ENCODE peak calls at places on chromosome 14, in six cellular contexts. F, N, I, J, C and V are unnamed samples.

GRCh38 chr14:75450381-75451276 is 22.8 kb downstream of the JDP2 start:
- DNase-seq in F (peak), N (no peak), I (no peak), J (no peak), C (no peak), V (no peak)

GRCh38 chr14:21846227-21846885 is 172.7 kb upstream of the OR4E1 start:
- DNase-seq in F (peak), N (peak), I (no peak), J (no peak), C (peak), V (no peak)

GRCh38 chr14:75096959-75097358 is 27.5 kb downstream of the ZC2HC1C start:
- DNase-seq in F (no peak), N (peak), I (no peak), J (no peak), C (no peak), V (no peak)

GRCh38 chr14:38420045-38420444 is 164.2 kb upstream of the CLEC14A start:
- DNase-seq in F (no peak), N (no peak), I (no peak), J (no peak), C (no peak), V (no peak)

GRCh38 chr14:40909906-40910305 is 696.8 kb upstream of the LRFN5 start:
- DNase-seq in F (no peak), N (peak), I (no peak), J (no peak), C (no peak), V (no peak)

GRCh38 chr14:33062881-33063280 is 124.2 kb downstream of the NPAS3 start:
- DNase-seq in F (no peak), N (peak), I (no peak), J (no peak), C (no peak), V (no peak)

GRCh38 chr14:102201369-102201748 is 61.7 kb downstream of the WDR20 start:
- DNase-seq in F (no peak), N (no peak), I (peak), J (no peak), C (no peak), V (no peak)

GRCh38 chr14:65910108-65910507 is 497.6 kb downstream of the FUT8 start:
- DNase-seq in F (no peak), N (no peak), I (no peak), J (no peak), C (no peak), V (no peak)

GRCh38 chr14:95046711-95047681 is 110.3 kb downstream of the DICER1 start:
- DNase-seq in F (no peak), N (no peak), I (no peak), J (no peak), C (no peak), V (no peak)

GRCh38 chr14:61525293-61526011 is 169.9 kb upstream of the HIF1A start:
- DNase-seq in F (no peak), N (no peak), I (peak), J (no peak), C (no peak), V (no peak)

GRCh38 chr14:77024171-77024627 is 4.3 kb downstream of the IRF2BPL start:
- DNase-seq in F (peak), N (no peak), I (no peak), J (no peak), C (peak), V (no peak)

GRCh38 chr14:89352976-89353817 is 63.8 kb downstream of the FOXN3 start:
- DNase-seq in F (no peak), N (peak), I (no peak), J (no peak), C (no peak), V (no peak)

GRCh38 chr14:36661506-36662257 is at the start of gene PAX9:
- DNase-seq in F (peak), N (peak), I (peak), J (no peak), C (peak), V (no peak)

GRCh38 chr14:36518586-36519430 is 1.2 kb downstream of the NKX2-1 start:
- DNase-seq in F (no peak), N (peak), I (no peak), J (no peak), C (no peak), V (no peak)

GRCh38 chr14:29755311-29756052 is 172.2 kb downstream of the PRKD1 start:
- DNase-seq in F (no peak), N (no peak), I (no peak), J (no peak), C (no peak), V (no peak)

GRCh38 chr14:22106700-22107697 is 433.4 kb upstream of the OR4E1 start:
- DNase-seq in F (no peak), N (no peak), I (no peak), J (no peak), C (no peak), V (no peak)

GRCh38 chr14:69263364-69263763 is 3.4 kb downstream of the GALNT16 start:
- DNase-seq in F (no peak), N (peak), I (no peak), J (no peak), C (no peak), V (no peak)

DNA sequence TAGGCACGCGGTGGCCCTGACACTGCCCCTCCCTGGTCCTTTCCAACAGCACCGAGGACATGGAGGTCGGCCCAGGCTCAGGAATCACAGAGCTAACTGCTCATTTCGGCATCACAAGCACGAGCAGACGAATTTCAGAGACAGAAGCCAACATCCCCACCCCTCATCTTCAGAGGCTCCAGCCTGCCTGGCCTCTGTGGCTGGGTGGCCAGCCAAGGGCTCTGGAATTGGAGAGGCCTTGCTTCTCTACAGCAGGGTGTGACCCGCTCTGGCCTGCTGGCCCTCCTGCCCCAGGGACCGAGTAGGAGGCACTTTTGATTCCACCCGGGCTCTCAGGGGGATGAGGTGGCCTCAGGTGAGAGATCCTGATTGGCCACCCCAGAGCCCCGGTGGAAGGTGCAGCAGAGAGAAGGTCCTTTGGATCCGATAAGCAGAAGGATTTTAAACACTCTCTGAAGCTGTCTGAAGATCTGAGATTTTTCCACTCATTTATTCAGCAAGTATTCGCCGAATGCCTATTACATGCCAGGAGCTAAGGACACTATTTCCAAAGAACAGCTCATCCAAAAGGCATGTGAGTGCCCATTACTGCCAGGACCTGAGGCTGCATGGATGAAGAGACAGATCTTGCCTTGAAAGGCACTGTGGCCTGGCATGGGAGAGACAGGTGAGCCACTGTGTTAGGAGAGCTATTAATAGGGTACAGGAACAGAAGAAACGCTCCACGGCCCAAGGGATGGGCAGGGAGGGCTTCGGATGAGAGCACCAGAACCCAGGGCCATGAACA is 10.3 kb downstream of the BAG5 start:
- DNase-seq in F (no peak), N (no peak), I (no peak), J (no peak), C (no peak), V (no peak)
- TF ChIP-seq POLR2AphosphoS5 in F (no peak), N (no peak), I (no peak), J (no peak), C (no peak), V (no peak)

GRCh38 chr14:51317373-51317772 is 77.3 kb downstream of the TMX1 start:
- DNase-seq in F (no peak), N (no peak), I (no peak), J (no peak), C (no peak), V (no peak)
- TF ChIP-seq TAF1 in F (no peak), N (no peak), I (no peak), J (no peak), C (no peak), V (no peak)

GRCh38 chr14:105204206-105204930 is 23.3 kb upstream of the NUDT14 start:
- DNase-seq in F (no peak), N (no peak), I (no peak), J (no peak), C (no peak), V (no peak)
- TF ChIP-seq POLR2AphosphoS5 in F (no peak), N (no peak), I (no peak), J (peak), C (no peak), V (no peak)

GRCh38 chr14:24092110-24092959 is 1.8 kb upstream of the PCK2 start:
- DNase-seq in F (no peak), N (no peak), I (no peak), J (no peak), C (no peak), V (no peak)
- TF ChIP-seq TAF1 in F (no peak), N (no peak), I (no peak), J (no peak), C (no peak), V (no peak)

DNA sequence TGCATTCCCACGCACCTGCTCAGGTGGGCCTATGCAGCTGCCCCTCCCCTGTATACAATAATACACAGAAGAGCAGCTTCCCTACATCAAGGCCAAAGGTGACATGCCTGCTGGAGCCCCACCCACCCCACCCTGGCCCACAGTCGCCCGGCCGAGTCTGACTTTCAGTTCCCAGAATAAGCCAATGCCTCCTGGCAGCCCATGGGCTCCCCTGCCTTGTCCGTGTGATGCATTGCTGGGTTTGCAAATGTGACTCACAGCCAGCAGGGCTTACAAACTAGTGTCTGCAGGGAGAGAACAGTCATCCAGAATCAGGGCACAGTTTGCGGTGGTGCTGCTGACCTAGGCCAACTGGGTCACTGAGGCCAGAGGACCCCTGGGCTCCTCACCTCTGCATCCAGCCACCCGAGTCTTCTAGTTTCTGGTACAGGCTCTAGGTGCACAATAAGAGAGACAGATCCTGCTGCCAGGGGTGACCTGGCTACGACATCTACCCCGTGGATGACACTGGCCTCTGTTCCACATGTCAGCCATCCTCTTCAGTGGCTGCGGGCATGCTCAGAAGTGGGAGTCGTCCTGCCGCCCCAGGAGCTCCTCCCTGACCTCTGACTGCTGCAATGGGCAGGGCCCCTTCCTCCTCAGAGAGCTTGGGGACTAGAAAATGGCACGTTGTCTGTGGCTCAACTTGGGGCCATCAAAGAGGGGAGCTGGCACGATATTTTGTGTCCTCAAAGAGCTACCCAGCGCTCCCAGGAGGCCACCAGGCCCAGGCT is 84.5 kb downstream of the CHGA start:
- DNase-seq in F (no peak), N (no peak), I (peak), J (peak), C (no peak), V (no peak)
- TF ChIP-seq POLR2AphosphoS5 in F (no peak), N (no peak), I (no peak), J (no peak), C (no peak), V (no peak)

GRCh38 chr14:104145826-104146642 is 7.6 kb downstream of the KIF26A start:
- DNase-seq in F (no peak), N (peak), I (no peak), J (no peak), C (no peak), V (no peak)
- TF ChIP-seq TAF1 in F (no peak), N (no peak), I (no peak), J (no peak), C (no peak), V (no peak)

DNA sequence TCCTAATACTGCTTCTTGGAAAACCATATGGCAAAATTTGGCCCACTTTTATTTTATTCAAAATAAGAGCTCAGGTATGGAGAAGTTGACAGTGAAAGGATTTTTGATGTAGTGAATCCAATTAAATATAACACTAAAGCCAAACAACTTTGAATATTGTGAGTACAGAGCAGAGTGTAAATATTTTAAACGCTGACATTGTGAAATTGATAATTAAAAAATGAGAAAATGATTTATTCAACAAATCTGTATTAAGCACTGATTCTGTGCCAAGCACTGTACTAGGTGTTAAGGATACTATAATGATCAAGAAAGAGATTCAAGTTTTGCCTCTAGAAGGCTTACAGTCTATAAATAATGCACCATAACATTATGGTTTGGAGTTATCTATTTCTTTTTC is 50.5 kb downstream of the ATL1 start:
- DNase-seq in F (no peak), N (no peak), I (no peak), J (no peak), C (no peak), V (no peak)
- TF ChIP-seq POLR2AphosphoS5 in F (no peak), N (no peak), I (no peak), J (no peak), C (no peak), V (no peak)

GRCh38 chr14:71931492-71932228 is 569 bp upstream of the RGS6 start:
- DNase-seq in F (no peak), N (peak), I (no peak), J (no peak), C (no peak), V (no peak)

GRCh38 chr14:71933026-71933587 is 878 bp downstream of the RGS6 start:
- DNase-seq in F (no peak), N (no peak), I (no peak), J (no peak), C (no peak), V (no peak)

DNA sequence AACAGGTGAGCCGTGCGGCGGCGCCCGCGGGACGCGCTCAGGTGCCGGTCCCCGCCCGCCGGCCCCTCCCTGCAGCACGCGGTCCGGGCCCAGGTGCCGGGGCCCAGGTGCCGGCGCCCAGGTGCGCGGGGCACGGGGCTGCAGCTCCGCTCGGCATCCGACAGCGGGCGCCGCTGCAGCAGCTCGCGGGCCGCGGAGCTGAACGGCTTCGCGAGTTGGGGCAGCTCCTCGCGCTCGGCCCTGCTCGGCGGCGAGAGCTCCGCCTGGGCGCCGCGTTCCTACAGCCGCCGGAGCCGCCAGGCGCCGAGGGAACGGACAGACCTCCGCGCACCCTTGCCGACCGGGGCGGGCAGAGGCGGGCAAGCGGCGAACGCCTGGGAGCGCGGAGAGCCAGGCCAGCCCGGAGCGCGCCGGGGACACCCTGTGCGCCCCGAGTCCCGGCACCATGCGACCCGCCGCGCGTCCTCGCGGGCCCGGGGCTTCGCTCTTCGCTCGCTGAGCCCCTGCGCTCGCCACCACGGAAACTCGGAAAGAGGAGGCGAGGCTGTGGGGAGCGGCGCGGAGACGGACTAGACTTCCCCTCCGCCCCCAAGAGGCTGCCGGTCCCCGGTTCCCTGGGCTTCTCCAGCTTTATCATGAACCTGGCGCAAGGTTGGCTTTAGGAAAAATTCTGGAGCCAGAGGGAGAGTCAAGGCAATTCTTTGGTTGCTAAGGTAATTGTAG is at the start of gene RGS6:
- DNase-seq in F (peak), N (peak), I (no peak), J (peak), C (no peak), V (peak)
- TF ChIP-seq TAF1 in F (no peak), N (no peak), I (no peak), J (no peak), C (no peak), V (no peak)

DNA sequence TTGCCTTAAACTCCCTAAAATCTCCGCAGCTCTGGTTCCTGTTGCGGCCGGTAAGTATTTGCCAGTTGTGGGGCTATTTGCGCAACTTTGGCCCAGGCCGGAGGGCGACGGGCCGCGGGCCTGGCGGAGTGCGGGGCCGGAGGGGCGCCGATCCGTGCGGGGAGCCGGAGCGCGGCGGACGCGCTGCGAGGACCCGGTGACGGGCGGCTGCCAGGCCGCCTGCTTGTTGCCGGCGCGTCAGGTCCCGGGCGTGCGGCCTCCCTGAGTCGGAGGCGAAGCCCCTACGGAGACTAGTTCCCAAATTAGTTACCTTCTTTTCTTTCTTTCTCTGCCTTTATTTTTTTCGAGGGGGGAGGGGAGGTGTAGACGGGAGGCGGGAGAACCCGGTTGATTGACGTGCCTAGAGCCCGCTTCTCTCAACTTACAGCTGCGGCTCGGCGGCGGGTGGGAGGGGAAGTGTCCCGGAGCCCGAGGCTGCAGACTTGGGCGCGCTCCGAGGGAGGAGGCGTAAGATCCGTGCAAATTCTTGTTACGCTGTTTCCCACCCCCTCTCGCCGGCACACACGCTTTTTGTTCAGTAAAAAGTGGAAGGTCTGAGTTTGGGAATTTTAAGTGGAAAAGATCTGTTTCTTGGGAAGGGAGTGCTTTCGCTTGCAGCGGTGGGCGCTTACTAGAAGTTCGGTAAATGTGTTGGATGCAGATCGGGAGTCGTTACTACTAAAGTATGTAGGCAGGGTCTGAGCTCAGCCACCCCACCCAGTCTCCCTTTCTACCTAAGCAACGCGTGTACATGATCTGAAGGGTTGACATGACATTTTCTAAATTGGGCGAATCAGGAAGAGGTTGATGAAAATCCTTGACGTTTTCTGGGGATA is 564 bp downstream of the ZBTB1 start:
- DNase-seq in F (peak), N (peak), I (no peak), J (peak), C (peak), V (peak)
- TF ChIP-seq POLR2AphosphoS5 in F (no peak), N (no peak), I (peak), J (no peak), C (no peak), V (peak)

DNA sequence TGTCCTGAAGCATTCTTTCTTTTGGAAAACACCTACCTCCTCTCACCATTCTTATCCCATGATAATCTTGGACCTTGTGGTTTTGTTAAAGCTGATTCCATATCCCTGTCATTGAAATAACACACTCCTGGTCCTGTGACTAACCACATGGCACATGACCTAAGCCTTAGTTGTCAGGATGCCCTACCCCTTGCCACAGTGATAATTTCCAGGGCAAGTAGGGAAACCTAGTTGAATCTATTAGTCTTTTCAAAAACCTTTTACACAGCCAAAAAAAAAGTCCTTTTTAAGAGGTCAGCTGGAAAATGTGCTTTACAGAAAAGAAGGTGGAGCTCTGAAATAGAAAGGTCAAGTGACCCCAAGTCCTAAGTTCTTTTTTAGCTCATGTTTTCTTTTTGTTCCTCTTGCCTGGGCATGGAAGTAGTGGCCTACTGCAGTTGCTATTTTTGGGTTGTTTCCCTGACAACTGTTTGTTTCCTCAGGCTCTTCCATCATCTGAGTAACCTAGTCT is 608.4 kb downstream of the LRFN5 start:
- DNase-seq in F (no peak), N (no peak), I (no peak), J (no peak), C (no peak), V (no peak)
- TF ChIP-seq TAF1 in F (no peak), N (no peak), I (no peak), J (no peak), C (no peak), V (no peak)